ENCODE peak calls at places on chromosomes 16 and 17, in ten cellular contexts. X, U, L, P, J, M, Q, F, W and V are unnamed samples.

GRCh38 chr16:50210266-50211038 is 55.9 kb upstream of the ADCY7 start:
- DNase-seq in X (peak), U (peak), L (peak), P (peak), J (no peak), M (peak), Q (peak), F (peak), W (peak), V (peak)

GRCh38 chr17:17044846-17045561 is 2.7 kb downstream of the MPRIP start:
- DNase-seq in X (peak), U (no peak), L (peak), P (no peak), J (no peak), M (peak), Q (peak), F (peak), W (peak), V (no peak)

GRCh38 chr17:57121308-57122042 is 36.4 kb downstream of the AKAP1 start:
- DNase-seq in X (no peak), U (peak), L (no peak), P (no peak), J (no peak), M (no peak), Q (peak), F (peak), W (peak), V (no peak)

GRCh38 chr17:3565143-3565542 is 7.5 kb upstream of the TRPV3 start:
- DNase-seq in X (no peak), U (no peak), L (no peak), P (no peak), J (no peak), M (no peak), Q (no peak), F (no peak), W (no peak), V (no peak)

GRCh38 chr16:84475643-84476240 is 28.7 kb downstream of the MEAK7 start:
- DNase-seq in X (no peak), U (no peak), L (no peak), P (no peak), J (no peak), M (peak), Q (no peak), F (peak), W (no peak), V (no peak)

GRCh38 chr16:9107025-9107970 is 15.9 kb downstream of the HAPSTR1 start:
- DNase-seq in X (no peak), U (no peak), L (no peak), P (no peak), J (no peak), M (no peak), Q (no peak), F (peak), W (no peak), V (no peak)

GRCh38 chr16:78242231-78242630 is 142.8 kb downstream of the WWOX start:
- DNase-seq in X (no peak), U (no peak), L (no peak), P (no peak), J (no peak), M (no peak), Q (no peak), F (no peak), W (no peak), V (no peak)

GRCh38 chr16:2475413-2476344 is 752 bp downstream of the TBC1D24 start:
- DNase-seq in X (peak), U (no peak), L (peak), P (peak), J (no peak), M (peak), Q (peak), F (peak), W (no peak), V (peak)